ENCODE peak calls at places on chromosomes 6 and 20, in six cellular contexts. T is dorsolateral prefrontal cortex, U is tibial nerve, X is A172, D is endothelial cell, W is kidney tubule cell. Y is an unnamed sample.

GRCh38 chr20:49291200-49291599 is 13.3 kb upstream of the ZNFX1 start:
- DNase-seq in T (no peak), U (no peak), W (no peak), X (no peak), D (no peak), Y (no peak)

GRCh38 chr6:33679761-33680160 is 31.7 kb downstream of the UQCC2 start:
- DNase-seq in T (no peak), X (no peak), U (no peak), D (no peak), W (no peak), Y (no peak)

GRCh38 chr20:21048841-21049273 is 57.3 kb downstream of the LINC00237 start:
- DNase-seq in T (no peak), U (no peak), W (peak; percentile 34), X (peak; percentile 10), D (peak; percentile 75), Y (peak; percentile 47)

GRCh38 chr6:16803294-16804006 is 42.2 kb upstream of the ATXN1 start:
- DNase-seq in X (no peak), T (peak; percentile 34), W (peak; percentile 68), U (no peak), D (peak; percentile 18), Y (no peak)

GRCh38 chr6:72916298-72916697 is 294.4 kb downstream of the KCNQ5 start:
- DNase-seq in U (no peak), T (no peak), D (no peak), W (no peak), X (no peak), Y (no peak)

GRCh38 chr6:7658543-7658942 is 67.4 kb upstream of the BMP6 start:
- DNase-seq in D (no peak), U (no peak), X (no peak), T (no peak), W (no peak), Y (no peak)

GRCh38 chr20:42708261-42708660 is 481.4 kb downstream of the PTPRT start:
- DNase-seq in D (no peak), U (no peak), T (no peak), X (no peak), W (peak; percentile 56), Y (no peak)

GRCh38 chr6:165321555-165322145 is 12.2 kb upstream of the C6orf118 start:
- DNase-seq in X (no peak), T (no peak), W (no peak), D (no peak), U (no peak), Y (no peak)

GRCh38 chr6:8670792-8671191 is 235.4 kb upstream of the SLC35B3 start:
- DNase-seq in T (no peak), W (no peak), U (no peak), X (no peak), D (no peak), Y (no peak)

GRCh38 chr6:17928514-17929430 is 58.7 kb downstream of the KIF13A start:
- DNase-seq in X (peak; percentile 20), U (no peak), D (no peak), W (peak; percentile 22), T (no peak), Y (no peak)

GRCh38 chr20:20181322-20181721 is 129.0 kb downstream of the CFAP61 start:
- DNase-seq in D (no peak), T (no peak), W (no peak), U (no peak), X (no peak), Y (no peak)

GRCh38 chr20:16187956-16188616 is 385.2 kb downstream of the KIF16B start:
- DNase-seq in U (no peak), D (no peak), T (no peak), W (no peak), X (no peak), Y (no peak)

GRCh38 chr6:37008484-37009186 is 3.2 kb downstream of the FGD2 start:
- DNase-seq in T (no peak), D (no peak), W (no peak), U (no peak), X (no peak), Y (no peak)

GRCh38 chr6:89388846-89389245 is 23.2 kb downstream of the RRAGD start:
- DNase-seq in T (no peak), X (no peak), D (no peak), W (no peak), U (no peak), Y (no peak)

GRCh38 chr6:98200084-98200483 is 634.3 kb upstream of the POU3F2 start:
- DNase-seq in D (no peak), T (no peak), U (no peak), W (no peak), X (no peak), Y (no peak)

GRCh38 chr6:101117397-101118185 is 236.5 kb upstream of the ASCC3 start:
- DNase-seq in D (peak; percentile 12), W (no peak), X (peak; percentile 11), U (no peak), T (no peak), Y (no peak)

GRCh38 chr6:3075522-3076113 is 7.3 kb downstream of the RIPK1 start:
- DNase-seq in X (no peak), D (no peak), U (no peak), T (no peak), W (no peak), Y (no peak)

GRCh38 chr20:57561356-57562279 is 708 bp downstream of the PCK1 start:
- DNase-seq in W (no peak), T (no peak), U (no peak), X (no peak), D (no peak), Y (no peak)

GRCh38 chr6:1390805-1391511 is 1.6 kb downstream of the FOXF2 start:
- DNase-seq in T (no peak), D (peak; percentile 26), W (peak; percentile 4), U (no peak), X (no peak), Y (peak; percentile 14)

GRCh38 chr6:107547061-107547840 is 57.3 kb downstream of the SOBP start:
- DNase-seq in T (no peak), U (no peak), W (no peak), X (no peak), D (no peak), Y (no peak)

GRCh38 chr20:36491901-36492617 is 49.3 kb upstream of the MYL9 start:
- DNase-seq in U (no peak), T (no peak), D (peak; percentile 28), W (peak; percentile 24), X (peak; percentile 38), Y (no peak)

GRCh38 chr6:26234421-26235239 is 130.4 kb upstream of the BTN3A2 start:
- DNase-seq in X (peak; percentile 80), W (peak; percentile 69), U (peak; percentile 60), D (peak; percentile 50), T (no peak), Y (peak; percentile 69)

GRCh38 chr20:37764333-37764935 is 70.6 kb downstream of the CTNNBL1 start:
- DNase-seq in U (no peak), T (no peak), W (no peak), D (no peak), X (no peak), Y (no peak)

GRCh38 chr6:122651031-122651430 is 40.8 kb downstream of the PKIB start:
- DNase-seq in X (no peak), W (no peak), U (no peak), D (no peak), T (no peak), Y (no peak)

GRCh38 chr6:46377209-46377608 is 114.0 kb downstream of the RCAN2 start:
- DNase-seq in U (no peak), D (no peak), X (no peak), W (peak; percentile 58), T (no peak), Y (no peak)

GRCh38 chr20:36666181-36666740 is 20.3 kb upstream of the SLA2 start:
- DNase-seq in U (no peak), X (no peak), T (no peak), D (no peak), W (no peak), Y (peak; percentile 59)

GRCh38 chr20:35837577-35838195 is 65.9 kb downstream of the PHF20 start:
- DNase-seq in D (no peak), X (no peak), W (peak; percentile 30), U (no peak), T (no peak), Y (no peak)

GRCh38 chr20:12928755-12929401 is 79.9 kb upstream of the SPTLC3 start:
- DNase-seq in D (no peak), T (no peak), X (peak; percentile 82), W (peak; percentile 90), U (no peak), Y (peak; percentile 64)

GRCh38 chr6:33904050-33904827 is 100.4 kb upstream of the MLN start:
- DNase-seq in X (no peak), W (peak; percentile 32), U (no peak), D (no peak), T (no peak), Y (no peak)

GRCh38 chr6:15872252-15873103 is 209.7 kb upstream of the DTNBP1 start:
- DNase-seq in X (no peak), D (no peak), U (no peak), T (no peak), W (peak; percentile 50), Y (no peak)

GRCh38 chr6:102798631-102799030 is 1405.1 kb downstream of the GRIK2 start:
- DNase-seq in D (peak; percentile 56), T (no peak), W (no peak), U (no peak), X (no peak), Y (no peak)

GRCh38 chr20:61605862-61606557 is 353.9 kb downstream of the CDH4 start:
- DNase-seq in X (no peak), U (no peak), D (no peak), W (no peak), T (no peak), Y (no peak)

Y was measured in SW480.